ENCODE peak calls at places on chromosomes 16 and 17, in ten cellular contexts. F is pancreas, U is colonic mucosa, M is BJ, W is lung, K is uterus, P is GM06990, I is gastrocnemius medialis, T is foreskin keratinocyte, Z is transverse colon. V is an unnamed sample.
A peak's percentile ranks its signal among the peaks of the same experiment; 100 is the strongest.

GRCh38 chr17:59815965-59816364 is 76.8 kb downstream of the TUBD1 start:
- DNase-seq in F (no peak), U (no peak), M (no peak), W (no peak), K (no peak), P (no peak), I (no peak), T (no peak), Z (no peak), V (no peak)

GRCh38 chr17:39738568-39738901 is 797 bp downstream of the GRB7 start:
- DNase-seq in F (peak; percentile 75), U (peak; percentile 83), M (no peak), W (no peak), K (no peak), P (no peak), I (no peak), T (no peak), Z (peak; percentile 76), V (no peak)

GRCh38 chr17:43024407-43025289 is at the start of gene RND2:
- DNase-seq in F (peak; percentile 88), U (peak; percentile 82), M (peak; percentile 72), W (peak; percentile 90), K (peak; percentile 94), P (peak; percentile 73), I (peak; percentile 84), T (peak; percentile 75), Z (peak; percentile 87), V (peak; percentile 81)

GRCh38 chr17:42639484-42640474 is 19.3 kb upstream of the TUBG2 start:
- DNase-seq in F (no peak), U (no peak), M (no peak), W (no peak), K (no peak), P (no peak), I (no peak), T (no peak), Z (no peak), V (no peak)

GRCh38 chr16:588639-588888 is 1.3 kb upstream of the RAB40C start:
- DNase-seq in F (no peak), U (no peak), M (no peak), W (no peak), K (peak; percentile 42), P (no peak), I (peak; percentile 50), T (no peak), Z (peak; percentile 64), V (no peak)

GRCh38 chr16:80527297-80527696 is 13.5 kb upstream of the DYNLRB2 start:
- DNase-seq in F (no peak), U (peak; percentile 25), M (no peak), W (no peak), K (no peak), P (peak; percentile 40), I (no peak), T (no peak), Z (peak; percentile 12), V (no peak)

GRCh38 chr17:71505200-71505599 is 615.6 kb upstream of the SOX9 start:
- DNase-seq in F (no peak), U (no peak), M (peak; percentile 26), W (no peak), K (no peak), P (no peak), I (no peak), T (no peak), Z (no peak), V (peak; percentile 26)

GRCh38 chr16:10662212-10662611 is 32.5 kb downstream of the TEKT5 start:
- DNase-seq in F (no peak), U (no peak), M (no peak), W (no peak), K (no peak), P (no peak), I (no peak), T (no peak), Z (no peak), V (no peak)

GRCh38 chr17:17749921-17750320 is 68.7 kb downstream of the RAI1 start:
- DNase-seq in F (no peak), U (peak; percentile 46), M (no peak), W (peak; percentile 62), K (no peak), P (peak; percentile 45), I (peak; percentile 46), T (peak; percentile 63), Z (peak; percentile 47), V (no peak)

GRCh38 chr17:74417178-74418045 is 14.5 kb upstream of the GPRC5C start:
- DNase-seq in F (no peak), U (peak; percentile 71), M (no peak), W (no peak), K (no peak), P (no peak), I (peak; percentile 79), T (peak; percentile 60), Z (peak; percentile 55), V (peak; percentile 89)

GRCh38 chr16:55672471-55672870 is 16.7 kb downstream of the SLC6A2 start:
- DNase-seq in F (no peak), U (no peak), M (peak; percentile 9), W (no peak), K (peak; percentile 34), P (no peak), I (peak; percentile 43), T (no peak), Z (no peak), V (no peak)

GRCh38 chr17:49910094-49910857 is 58.7 kb upstream of the DLX4 start:
- DNase-seq in F (no peak), U (no peak), M (no peak), W (no peak), K (no peak), P (no peak), I (no peak), T (peak; percentile 16), Z (no peak), V (no peak)
- H3K27me3 ChIP-seq in F (peaks cover 8% of the 10 kb centered on the region), U (peaks cover 24% of the 10 kb centered on the region), M (peaks cover 57% of the 10 kb centered on the region), W (no peaks in the 10 kb centered on the region), K (peaks cover 12% of the 10 kb centered on the region), P (peaks cover 5% of the 10 kb centered on the region), I (peaks cover 42% of the 10 kb centered on the region), T (peaks cover 73% of the 10 kb centered on the region), Z (peaks cover 94% of the 10 kb centered on the region), V (peaks cover 47% of the 10 kb centered on the region)

GRCh38 chr17:19284005-19284959 is 47.1 kb downstream of the EPN2 start:
- DNase-seq in F (no peak), U (no peak), M (no peak), W (no peak), K (no peak), P (no peak), I (no peak), T (no peak), Z (no peak), V (no peak)
- H3K27me3 ChIP-seq in F (no peaks in the 10 kb centered on the region), U (no peaks in the 10 kb centered on the region), M (no peaks in the 10 kb centered on the region), W (no peaks in the 10 kb centered on the region), K (no peaks in the 10 kb centered on the region), P (no peaks in the 10 kb centered on the region), I (no peaks in the 10 kb centered on the region), T (no peaks in the 10 kb centered on the region), Z (no peaks in the 10 kb centered on the region), V (no peaks in the 10 kb centered on the region)

GRCh38 chr17:75539969-75540729 is 14.7 kb downstream of the LLGL2 start:
- DNase-seq in F (no peak), U (no peak), M (no peak), W (no peak), K (no peak), P (no peak), I (no peak), T (no peak), Z (no peak), V (no peak)

GRCh38 chr17:75544250-75544649 is 18.8 kb downstream of the LLGL2 start:
- DNase-seq in F (no peak), U (no peak), M (no peak), W (no peak), K (no peak), P (no peak), I (no peak), T (no peak), Z (no peak), V (no peak)

GRCh38 chr17:75542184-75542583 is 16.7 kb downstream of the LLGL2 start:
- DNase-seq in F (no peak), U (peak; percentile 73), M (no peak), W (no peak), K (no peak), P (no peak), I (no peak), T (no peak), Z (peak; percentile 70), V (no peak)

GRCh38 chr17:75542728-75543336 is 17.3 kb downstream of the LLGL2 start:
- DNase-seq in F (no peak), U (peak; percentile 64), M (no peak), W (no peak), K (no peak), P (no peak), I (no peak), T (no peak), Z (peak; percentile 42), V (no peak)

DNA sequence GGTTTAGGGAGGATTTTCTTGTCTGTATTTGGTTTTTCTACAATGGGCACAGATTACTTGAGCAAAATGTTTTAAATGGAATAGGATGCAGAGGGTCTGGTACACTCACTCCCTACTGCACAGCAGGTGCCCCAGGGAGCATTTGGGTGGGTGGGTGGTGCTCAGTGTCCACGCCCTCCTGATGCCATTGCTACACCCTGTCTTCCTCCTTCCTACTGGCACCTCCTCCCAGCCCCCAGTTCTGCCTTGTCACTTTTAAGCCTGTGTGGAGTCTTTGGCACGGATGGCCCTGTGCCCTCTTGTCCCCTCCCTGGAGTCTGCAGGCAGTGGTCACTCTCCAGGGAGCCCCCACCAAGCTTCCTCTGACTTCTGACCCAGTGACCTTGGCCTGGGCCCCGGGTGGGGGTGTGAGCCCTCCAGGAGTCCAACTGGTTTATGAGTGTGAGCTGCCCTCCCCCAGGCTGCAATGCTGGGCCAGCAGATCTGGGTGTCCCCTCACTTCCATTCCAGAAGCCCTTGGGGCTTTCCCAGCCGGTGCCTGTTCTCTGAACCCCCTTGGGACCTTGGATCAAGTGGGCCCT is 15.5 kb downstream of the LLGL2 start:
- DNase-seq in F (no peak), U (no peak), M (no peak), W (no peak), K (no peak), P (no peak), I (no peak), T (no peak), Z (no peak), V (no peak)
- H3K27me3 ChIP-seq in F (no peaks in the 10 kb centered on the region), U (no peaks in the 10 kb centered on the region), M (peaks cover 6% of the 10 kb centered on the region), W (no peaks in the 10 kb centered on the region), K (no peaks in the 10 kb centered on the region), P (no peaks in the 10 kb centered on the region), I (no peaks in the 10 kb centered on the region), T (no peaks in the 10 kb centered on the region), Z (no peaks in the 10 kb centered on the region), V (no peaks in the 10 kb centered on the region)

DNA sequence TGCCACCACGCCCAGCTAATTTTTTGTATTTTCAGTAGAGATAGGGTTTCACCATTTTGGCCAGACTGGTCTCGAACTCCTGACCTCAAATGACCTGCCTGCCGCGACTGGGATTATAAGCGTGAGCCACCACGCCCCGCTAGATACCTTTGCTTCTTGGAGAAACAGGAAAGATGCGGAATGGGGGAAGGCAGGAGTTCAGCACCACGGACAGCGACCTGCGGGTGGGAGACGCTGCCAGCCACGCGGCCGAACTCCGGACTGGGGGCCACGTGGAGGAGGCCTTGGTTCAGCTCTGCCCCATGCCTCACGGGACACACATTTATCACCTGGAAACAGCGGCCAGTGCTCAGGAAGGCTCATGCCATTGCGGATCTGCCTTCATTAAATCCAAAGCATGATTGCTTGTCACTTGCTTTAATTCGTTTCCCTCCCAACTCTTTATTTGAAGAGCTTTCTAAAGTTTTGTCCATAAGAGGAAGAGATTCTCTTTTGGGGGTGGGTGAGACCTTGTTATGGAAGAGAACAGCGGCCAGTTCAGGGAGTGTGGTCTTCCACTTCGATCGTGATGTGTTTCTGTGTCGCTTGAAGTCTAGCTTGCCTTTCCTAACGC is 219.9 kb downstream of the ENGASE start:
- DNase-seq in F (peak; percentile 89), U (peak; percentile 54), M (no peak), W (peak; percentile 64), K (peak; percentile 56), P (peak; percentile 36), I (no peak), T (peak; percentile 6), Z (peak; percentile 48), V (no peak)
- H3K27me3 ChIP-seq in F (peaks cover 5% of the 10 kb centered on the region), U (no peaks in the 10 kb centered on the region), M (no peaks in the 10 kb centered on the region), W (no peaks in the 10 kb centered on the region), K (no peaks in the 10 kb centered on the region), P (no peaks in the 10 kb centered on the region), I (peaks cover 3% of the 10 kb centered on the region), T (no peaks in the 10 kb centered on the region), Z (peaks cover 6% of the 10 kb centered on the region), V (peaks cover 12% of the 10 kb centered on the region)